ENCODE peak calls at places on chromosomes 2 and 18, in four cellular contexts. N is HepG2, R is H1, H is A549. X is an unnamed sample.
A peak's percentile ranks its signal among the peaks of the same experiment; 100 is the strongest.

GRCh38 chr18:31791817-31792579 is 31.3 kb upstream of the SLC25A52 start:
- DNase-seq in N (no peak), R (no peak), H (no peak), X (no peak)

GRCh38 chr2:240329116-240329665 is 106.3 kb upstream of the GPC1 start:
- DNase-seq in N (no peak), R (no peak), H (no peak), X (no peak)

GRCh38 chr2:67039701-67040100 is 357.4 kb upstream of the ETAA1 start:
- DNase-seq in N (no peak), R (no peak), H (no peak), X (no peak)

GRCh38 chr18:54392621-54393023 is 34.9 kb downstream of the C18orf54 start:
- DNase-seq in N (peak; percentile 52), R (no peak), H (peak; percentile 11), X (peak; percentile 63)

GRCh38 chr2:10798783-10799182 is 13.8 kb downstream of the PDIA6 start:
- DNase-seq in N (no peak), R (no peak), H (no peak), X (peak; percentile 40)

GRCh38 chr2:134522856-134523460 is 195.8 kb downstream of the TMEM163 start:
- DNase-seq in N (no peak), R (no peak), H (no peak), X (no peak)

GRCh38 chr2:47771211-47771610 is 11.7 kb upstream of the MSH6 start:
- DNase-seq in N (peak; percentile 60), R (no peak), H (no peak), X (peak; percentile 40)

GRCh38 chr2:41337956-41338355 is 709.9 kb upstream of the PKDCC start:
- DNase-seq in N (no peak), R (no peak), H (no peak), X (no peak)

GRCh38 chr2:47041891-47042684 is 113.0 kb downstream of the STPG4 start:
- DNase-seq in N (no peak), R (no peak), H (no peak), X (no peak)

GRCh38 chr2:128623776-128624424 is 305.2 kb upstream of the HS6ST1 start:
- DNase-seq in N (no peak), R (no peak), H (no peak), X (no peak)

GRCh38 chr18:79645291-79645983 is 34.2 kb upstream of the CTDP1 start:
- DNase-seq in N (no peak), R (no peak), H (no peak), X (no peak)

GRCh38 chr18:48893559-48894265 is 57.1 kb downstream of the SMAD7 start:
- DNase-seq in N (peak; percentile 93), R (no peak), H (no peak), X (no peak)

GRCh38 chr2:64649013-64649484 is 4.7 kb downstream of the SERTAD2 start:
- DNase-seq in N (peak; percentile 65), R (no peak), H (no peak), X (peak; percentile 70)

GRCh38 chr18:78659748-78660147 is 319.9 kb upstream of the SALL3 start:
- DNase-seq in N (no peak), R (peak; percentile 13), H (no peak), X (peak; percentile 15)

GRCh38 chr18:23301971-23302370 is 151.1 kb upstream of the RIOK3 start:
- DNase-seq in N (no peak), R (no peak), H (no peak), X (no peak)

GRCh38 chr2:48560546-48561209 is 30.7 kb downstream of the STON1 start:
- DNase-seq in N (no peak), R (no peak), H (no peak), X (no peak)

GRCh38 chr2:8999802-9000201 is 3.7 kb downstream of the MBOAT2 start:
- DNase-seq in N (no peak), R (no peak), H (no peak), X (no peak)

GRCh38 chr2:232376260-232376659 is 2.3 kb upstream of the ALPP start:
- DNase-seq in N (no peak), R (no peak), H (no peak), X (no peak)

GRCh38 chr2:205747827-205748386 is 65.6 kb downstream of the NRP2 start:
- DNase-seq in N (peak; percentile 21), R (no peak), H (no peak), X (no peak)

GRCh38 chr2:182818541-182819308 is 47.7 kb downstream of the FRZB start:
- DNase-seq in N (no peak), R (peak; percentile 10), H (no peak), X (no peak)

GRCh38 chr2:15627842-15628684 is 36.4 kb downstream of the DDX1 start:
- DNase-seq in N (no peak), R (no peak), H (no peak), X (no peak)

GRCh38 chr2:239252433-239253200 is 148.2 kb downstream of the HDAC4 start:
- DNase-seq in N (no peak), R (no peak), H (no peak), X (no peak)

GRCh38 chr18:13545514-13545913 is 180.8 kb downstream of the FAM210A start:
- DNase-seq in N (no peak), R (no peak), H (no peak), X (no peak)

GRCh38 chr2:10475811-10476660 is 27.9 kb upstream of the ODC1 start:
- DNase-seq in N (no peak), R (no peak), H (no peak), X (no peak)

GRCh38 chr2:174120346-174120745 is 128.0 kb downstream of the OLA1 start:
- DNase-seq in N (peak; percentile 6), R (no peak), H (peak; percentile 7), X (no peak)

GRCh38 chr18:46343940-46344372 is 239.8 kb downstream of the HAUS1 start:
- DNase-seq in N (no peak), R (no peak), H (no peak), X (peak; percentile 12)

GRCh38 chr2:73588177-73588576 is 54.0 kb downstream of the NAT8 start:
- DNase-seq in N (no peak), R (no peak), H (no peak), X (peak; percentile 8)

GRCh38 chr2:72111061-72111460 is 36.6 kb downstream of the CYP26B1 start:
- DNase-seq in N (no peak), R (no peak), H (no peak), X (no peak)

GRCh38 chr2:240512109-240512485 is 45.7 kb downstream of the ANKMY1 start:
- DNase-seq in N (no peak), R (no peak), H (no peak), X (no peak)

GRCh38 chr18:25144835-25145234 is 207.1 kb downstream of the ZNF521 start:
- DNase-seq in N (peak; percentile 0), R (no peak), H (no peak), X (no peak)

GRCh38 chr2:27025861-27026851 is 6.6 kb upstream of the TMEM214 start:
- DNase-seq in N (no peak), R (no peak), H (no peak), X (no peak)

GRCh38 chr2:170361359-170361936 is 183.5 kb downstream of the MYO3B start:
- DNase-seq in N (peak; percentile 48), R (peak; percentile 21), H (peak; percentile 17), X (peak; percentile 90)

DNA sequence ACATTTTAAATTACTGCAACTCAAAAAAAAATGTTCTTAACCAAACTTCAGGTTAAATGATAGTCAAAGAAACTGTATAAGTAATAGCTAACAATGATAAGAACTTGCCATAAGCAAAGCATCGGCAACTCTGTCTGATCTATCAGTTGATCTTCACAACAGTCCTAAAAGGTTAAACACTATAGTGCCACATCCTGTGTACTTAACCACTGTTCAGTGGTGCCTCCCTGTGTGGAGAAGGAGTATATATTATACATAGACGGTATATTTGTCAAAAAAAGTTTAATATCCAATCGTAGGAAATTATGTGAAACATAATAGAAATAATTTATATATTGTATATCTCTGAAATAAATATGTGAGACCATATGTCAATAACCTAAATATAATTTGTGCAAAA is 13.0 kb downstream of the DTNA start:
- DNase-seq in N (peak; percentile 14), R (no peak), H (no peak), X (no peak)
- TF ChIP-seq RNF2 in N (no peak), R (no peak), H (no peak), X (no peak)

DNA sequence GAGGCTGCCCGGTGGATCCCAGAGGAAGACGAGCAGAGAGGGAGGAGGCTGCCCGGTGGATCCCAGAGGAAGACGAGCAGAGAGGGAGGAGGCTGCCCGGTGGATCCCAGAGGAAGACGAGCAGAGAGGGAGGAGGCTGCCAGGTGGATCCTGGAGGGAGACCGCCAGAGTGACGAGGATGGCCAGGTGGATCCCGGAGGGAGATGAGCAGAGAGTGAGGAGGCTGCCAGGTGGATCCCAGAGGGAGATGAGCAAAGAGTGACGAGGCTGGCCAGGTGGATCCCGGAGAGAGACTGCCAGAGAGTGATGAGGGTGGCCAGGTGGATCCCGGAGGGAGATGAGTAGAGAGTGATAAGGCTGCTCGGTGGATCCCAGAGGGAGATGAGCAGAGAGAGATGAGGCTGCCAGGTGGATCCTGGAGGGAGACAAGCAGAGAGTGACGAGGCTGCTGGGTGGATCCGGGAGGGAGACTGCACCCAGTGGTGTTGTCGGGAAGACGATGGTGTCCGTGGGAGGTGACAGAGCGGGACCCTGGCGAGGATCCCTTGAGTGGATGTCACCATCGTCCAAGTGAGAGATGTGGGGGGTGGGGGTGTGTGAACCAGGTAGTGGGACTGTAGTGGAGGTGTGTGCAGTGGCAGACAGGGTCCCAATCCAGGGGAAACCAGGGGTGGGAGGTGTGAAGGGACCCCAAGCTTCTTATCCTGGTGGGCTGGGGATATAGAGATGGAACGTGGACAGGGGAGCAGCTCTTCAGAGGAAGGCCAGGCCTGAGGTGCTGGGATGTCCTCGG is 22.3 kb downstream of the DCDC2C start:
- DNase-seq in N (no peak), R (no peak), H (no peak), X (no peak)
- TF ChIP-seq PHF8 in N (no peak), R (no peak), H (no peak), X (no peak)

GRCh38 chr2:96090527-96090926 is 25.8 kb downstream of the ADRA2B start:
- DNase-seq in N (no peak), R (no peak), H (no peak), X (no peak)

GRCh38 chr2:96088340-96089335 is 27.7 kb downstream of the ADRA2B start:
- DNase-seq in N (no peak), R (no peak), H (no peak), X (peak; percentile 4)

GRCh38 chr2:96090181-96090500 is 26.2 kb downstream of the ADRA2B start:
- DNase-seq in N (no peak), R (no peak), H (no peak), X (peak; percentile 2)

GRCh38 chr2:96091141-96091710 is 25.1 kb downstream of the ADRA2B start:
- DNase-seq in N (no peak), R (no peak), H (no peak), X (no peak)

DNA sequence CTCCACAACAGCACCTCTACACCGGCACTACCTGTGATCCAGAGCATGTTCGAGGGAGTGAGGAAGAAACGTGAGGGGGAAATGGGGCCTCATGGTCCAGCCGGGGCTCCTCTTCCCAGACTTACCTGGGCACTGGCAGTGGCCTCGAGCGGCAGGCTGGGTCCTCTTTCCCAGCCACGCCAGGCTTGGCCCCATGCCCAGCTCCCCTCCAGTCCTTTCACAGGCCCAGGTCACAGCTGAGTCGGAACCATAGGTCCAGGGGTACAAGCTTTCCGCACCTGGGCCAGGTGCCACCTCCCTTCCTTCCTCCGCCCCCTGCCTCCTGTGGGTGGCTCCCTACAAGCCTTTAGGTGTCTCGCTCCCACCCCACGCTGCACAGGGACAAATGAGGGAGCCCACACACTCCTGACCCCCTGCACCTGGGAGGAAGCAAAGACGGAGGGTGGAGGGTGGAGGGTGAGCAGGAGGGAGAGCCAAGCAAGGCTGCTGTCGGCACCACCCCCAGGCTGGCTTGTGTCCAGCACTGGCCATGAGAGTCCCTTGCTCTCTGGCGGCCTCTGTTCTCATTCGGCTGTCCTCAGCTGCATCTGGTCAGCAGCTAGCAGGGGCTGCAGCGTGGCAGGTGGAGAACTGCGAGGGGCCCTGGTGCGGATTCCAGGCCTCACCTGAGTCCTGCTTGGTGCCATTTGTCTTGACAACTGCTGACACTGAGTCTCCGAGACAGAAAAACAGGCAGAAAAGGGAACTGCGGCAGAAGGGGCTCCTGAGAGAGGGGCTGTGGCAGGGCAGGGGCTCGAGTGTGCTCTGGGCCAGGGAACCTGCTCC is 26.8 kb downstream of the ADRA2B start:
- DNase-seq in N (no peak), R (no peak), H (no peak), X (no peak)
- TF ChIP-seq RNF2 in N (no peak), R (no peak), H (no peak), X (no peak)

GRCh38 chr2:158912122-158912521 is 56.3 kb upstream of the TANC1 start:
- DNase-seq in N (no peak), R (no peak), H (no peak), X (no peak)
- TF ChIP-seq PHF8 in N (no peak), R (no peak), H (no peak), X (no peak)

X was measured in K562.